ENCODE peak calls at places on chromosomes 7 and 10, in five cellular contexts. C is neural progenitor cell, I is GM06990, K is mammary epithelial cell, D is spleen. H is an unnamed sample. For H3K36me3, the result is how much of the 10 kb centered on the place peaks cover.

GRCh38 chr10:16910795-16911164 is 93.6 kb upstream of the RSU1 start:
- DNase-seq in C (no peak), I (no peak), K (no peak), D (no peak), H (no peak)

GRCh38 chr7:142383826-142384507 is 126.1 kb upstream of the PRSS58 start:
- DNase-seq in C (no peak), I (no peak), K (no peak), D (no peak), H (no peak)

GRCh38 chr7:117808910-117809705 is 64.1 kb downstream of the CTTNBP2 start:
- DNase-seq in C (no peak), I (no peak), K (no peak), D (no peak), H (no peak)

GRCh38 chr7:121372376-121373024 is 23.6 kb downstream of the FAM3C start:
- DNase-seq in C (no peak), I (peak), K (no peak), D (no peak), H (no peak)

GRCh38 chr7:2114052-2114451 is 118.7 kb downstream of the MAD1L1 start:
- DNase-seq in C (no peak), I (no peak), K (peak), D (no peak), H (no peak)

GRCh38 chr7:50725774-50726173 is 56.9 kb downstream of the GRB10 start:
- DNase-seq in C (no peak), I (no peak), K (no peak), D (no peak), H (no peak)

GRCh38 chr10:102579206-102579790 is 65.0 kb upstream of the TRIM8 start:
- DNase-seq in C (no peak), I (no peak), K (no peak), D (no peak), H (no peak)

GRCh38 chr10:125531470-125531869 is 151.5 kb downstream of the TEX36 start:
- DNase-seq in C (peak), I (no peak), K (no peak), D (no peak), H (peak)

GRCh38 chr10:19096674-19097073 is 48.1 kb downstream of the MALRD1 start:
- DNase-seq in C (peak), I (no peak), K (no peak), D (no peak), H (peak)

GRCh38 chr7:91191771-91192170 is 72.5 kb upstream of the FZD1 start:
- DNase-seq in C (no peak), I (no peak), K (no peak), D (no peak), H (no peak)

GRCh38 chr10:102540023-102540422 is 36.3 kb downstream of the SUFU start:
- DNase-seq in C (no peak), I (peak), K (no peak), D (no peak), H (peak)

GRCh38 chr7:67484244-67484751 is 487.7 kb downstream of the TYW1 start:
- DNase-seq in C (peak), I (peak), K (peak), D (no peak), H (peak)

GRCh38 chr10:76624470-76624869 is 1013.1 kb downstream of the KCNMA1 start:
- DNase-seq in C (no peak), I (peak), K (no peak), D (no peak), H (no peak)

GRCh38 chr7:20275637-20276036 is 55.1 kb upstream of the ITGB8 start:
- DNase-seq in C (no peak), I (no peak), K (no peak), D (no peak), H (no peak)

GRCh38 chr10:62456611-62457101 is 82.5 kb downstream of the ZNF365 start:
- DNase-seq in C (no peak), I (peak), K (no peak), D (no peak), H (no peak)

GRCh38 chr10:93745411-93746065 is 12.2 kb upstream of the LGI1 start:
- DNase-seq in C (peak), I (no peak), K (no peak), D (no peak), H (peak)

GRCh38 chr10:110447886-110448285 is 49.8 kb upstream of the DUSP5 start:
- DNase-seq in C (no peak), I (no peak), K (no peak), D (peak), H (no peak)

GRCh38 chr10:11959966-11960365 is 82.6 kb downstream of the UPF2 start:
- DNase-seq in C (no peak), I (no peak), K (no peak), D (no peak), H (no peak)

DNA sequence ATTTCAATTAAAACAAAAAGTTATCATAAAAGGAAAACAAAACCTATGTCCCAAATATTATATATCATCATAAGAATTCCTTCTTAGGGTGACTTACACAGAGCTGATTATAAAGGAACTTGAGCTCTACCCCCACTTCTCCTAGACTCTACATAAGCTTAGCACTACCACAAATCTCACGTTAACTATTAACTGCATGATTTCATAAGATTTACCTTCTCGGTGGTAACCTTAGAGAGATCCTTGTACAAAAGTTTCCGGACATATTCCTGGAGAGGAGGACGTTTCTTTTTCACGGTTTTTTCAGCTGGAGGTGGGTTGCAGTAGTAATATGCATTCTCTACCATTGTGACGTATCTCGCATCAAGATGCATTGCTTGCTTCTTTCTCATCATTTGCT is 83.7 kb downstream of the UPF2 start:
- DNase-seq in C (no peak), I (no peak), K (no peak), D (no peak), H (no peak)
- H3K36me3 ChIP-seq in C (under half), I (under half), K (under half), D (half or more), H (under half)

GRCh38 chr10:122311051-122311410 is 39.9 kb downstream of the BTBD16 start:
- DNase-seq in C (no peak), I (no peak), K (no peak), D (no peak), H (no peak)
- H3K36me3 ChIP-seq in C (under half), I (under half), K (under half), D (under half), H (under half)

GRCh38 chr7:130888468-130888867 is 154.5 kb upstream of the KLF14 start:
- DNase-seq in C (no peak), I (no peak), K (no peak), D (no peak), H (no peak)

GRCh38 chr7:130887182-130888016 is 153.4 kb upstream of the KLF14 start:
- DNase-seq in C (no peak), I (no peak), K (peak), D (no peak), H (no peak)

GRCh38 chr7:130888017-130888371 is 154.0 kb upstream of the KLF14 start:
- DNase-seq in C (no peak), I (no peak), K (no peak), D (no peak), H (no peak)

GRCh38 chr7:130884437-130885417 is 150.7 kb upstream of the KLF14 start:
- DNase-seq in C (no peak), I (no peak), K (peak), D (no peak), H (no peak)

DNA sequence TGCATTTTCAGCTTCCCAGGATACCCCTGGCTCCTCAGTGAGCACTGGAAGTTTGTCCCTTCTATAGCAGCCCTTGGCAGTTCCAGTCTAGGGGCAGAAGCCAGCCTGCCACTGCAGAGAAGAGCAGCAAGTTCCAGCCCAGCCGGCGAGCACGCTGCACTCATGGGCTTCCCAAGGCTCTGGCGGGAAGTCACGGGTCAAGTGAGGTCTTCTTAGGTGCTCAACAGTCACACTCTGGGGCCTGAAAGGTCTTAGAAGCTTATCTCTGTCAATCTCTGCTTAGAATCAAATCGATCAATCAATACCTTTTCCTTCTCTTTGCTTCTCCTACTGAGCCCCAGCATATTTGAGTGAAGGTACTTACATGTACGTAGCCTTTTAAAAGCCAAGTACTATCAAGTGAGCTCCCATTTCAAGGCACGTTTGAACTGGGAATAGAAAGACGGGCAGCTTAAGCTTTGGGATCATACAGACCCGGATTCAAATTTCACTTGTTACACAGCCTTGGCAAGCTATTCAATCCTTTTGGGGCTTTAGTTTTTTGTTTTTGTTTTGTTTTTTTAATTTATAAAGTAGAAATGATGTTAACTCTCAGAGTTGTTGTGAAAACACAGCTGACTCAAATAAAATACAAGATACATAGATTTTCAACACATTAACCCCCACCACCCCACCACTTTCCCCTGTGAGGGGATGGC is 152.6 kb upstream of the KLF14 start:
- DNase-seq in C (no peak), I (no peak), K (no peak), D (no peak), H (no peak)
- H3K36me3 ChIP-seq in C (under half), I (under half), K (under half), D (under half), H (under half)

GRCh38 chr7:131076711-131077170 is 250.9 kb upstream of the MKLN1 start:
- DNase-seq in C (no peak), I (no peak), K (peak), D (no peak), H (no peak)

GRCh38 chr7:131075406-131075805 is 252.3 kb upstream of the MKLN1 start:
- DNase-seq in C (no peak), I (no peak), K (no peak), D (no peak), H (no peak)

GRCh38 chr7:131080754-131081153 is 246.9 kb upstream of the MKLN1 start:
- DNase-seq in C (no peak), I (no peak), K (no peak), D (no peak), H (no peak)

GRCh38 chr7:131076032-131076431 is 251.6 kb upstream of the MKLN1 start:
- DNase-seq in C (no peak), I (no peak), K (peak), D (no peak), H (no peak)

GRCh38 chr7:131077735-131078134 is 249.9 kb upstream of the MKLN1 start:
- DNase-seq in C (no peak), I (no peak), K (no peak), D (no peak), H (no peak)
- H3K36me3 ChIP-seq in C (under half), I (under half), K (under half), D (under half), H (under half)

DNA sequence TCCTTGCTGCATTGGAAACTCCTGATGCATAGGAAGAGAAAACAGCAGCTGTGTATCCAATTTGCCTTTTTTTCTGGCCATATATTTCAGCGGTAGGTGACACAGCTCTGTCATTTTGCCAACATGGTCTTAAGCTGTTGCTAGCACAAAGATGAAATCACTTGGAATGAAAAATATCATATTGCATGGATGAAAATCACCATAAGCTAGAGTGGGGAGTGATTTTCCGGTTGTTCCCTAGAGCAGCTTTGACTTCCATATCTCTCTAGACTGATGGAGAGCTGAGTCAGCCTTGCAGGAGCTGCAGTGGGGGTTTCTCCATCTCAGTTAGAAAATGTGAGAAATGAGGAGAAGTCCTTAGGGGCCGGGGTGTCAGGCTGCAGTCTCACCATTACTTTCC is 38.3 kb upstream of the BTBD16 start:
- DNase-seq in C (no peak), I (no peak), K (no peak), D (no peak), H (no peak)
- H3K36me3 ChIP-seq in C (under half), I (under half), K (under half), D (under half), H (under half)

GRCh38 chr10:5731559-5731958 is 46.9 kb downstream of the TASOR2 start:
- DNase-seq in C (no peak), I (no peak), K (no peak), D (no peak), H (no peak)
- H3K36me3 ChIP-seq in C (under half), I (under half), K (under half), D (under half), H (under half)